ENCODE peak calls at places on chromosomes 12 and 14, in six cellular contexts. One of them, this sample, is unnamed. For H3K36me3, the result is how much of the 10 kb centered on the place peaks cover.

GRCh38 chr14:62307844-62308243 is 545.6 kb downstream of the SNAPC1 start:
- DNase-seq in left ventricle myocardium inferior: no peak
- DNase-seq in HCT116: no peak
- DNase-seq in brain microvascular endothelial cell: no peak
- DNase-seq in naive thymus-derived CD4-positive, alpha-beta T cell: no peak
- DNase-seq in body of pancreas: no peak
- DNase-seq in this sample: no peak

GRCh38 chr12:47818701-47819543 is 781 bp downstream of the HDAC7 start:
- DNase-seq in HCT116: no peak
- DNase-seq in brain microvascular endothelial cell: no peak
- DNase-seq in left ventricle myocardium inferior: peak
- DNase-seq in body of pancreas: peak
- DNase-seq in naive thymus-derived CD4-positive, alpha-beta T cell: peak
- DNase-seq in this sample: peak

GRCh38 chr14:31208546-31209424 is 1.2 kb upstream of the HECTD1 start:
- DNase-seq in body of pancreas: no peak
- DNase-seq in left ventricle myocardium inferior: no peak
- DNase-seq in brain microvascular endothelial cell: no peak
- DNase-seq in HCT116: no peak
- DNase-seq in naive thymus-derived CD4-positive, alpha-beta T cell: no peak
- DNase-seq in this sample: no peak

GRCh38 chr14:77989441-77989891 is 180.7 kb upstream of the NRXN3 start:
- DNase-seq in brain microvascular endothelial cell: no peak
- DNase-seq in body of pancreas: no peak
- DNase-seq in naive thymus-derived CD4-positive, alpha-beta T cell: no peak
- DNase-seq in left ventricle myocardium inferior: peak
- DNase-seq in HCT116: no peak
- DNase-seq in this sample: no peak

GRCh38 chr12:110269622-110270124 is 11.4 kb upstream of the ATP2A2 start:
- DNase-seq in left ventricle myocardium inferior: no peak
- DNase-seq in body of pancreas: no peak
- DNase-seq in naive thymus-derived CD4-positive, alpha-beta T cell: no peak
- DNase-seq in brain microvascular endothelial cell: peak
- DNase-seq in HCT116: no peak
- DNase-seq in this sample: no peak

GRCh38 chr12:62903151-62903550 is 31.8 kb downstream of the PPM1H start:
- DNase-seq in HCT116: no peak
- DNase-seq in brain microvascular endothelial cell: no peak
- DNase-seq in body of pancreas: no peak
- DNase-seq in left ventricle myocardium inferior: no peak
- DNase-seq in naive thymus-derived CD4-positive, alpha-beta T cell: no peak
- DNase-seq in this sample: no peak

GRCh38 chr12:52615208-52615868 is 3.0 kb downstream of the KRT73 start:
- DNase-seq in body of pancreas: no peak
- DNase-seq in left ventricle myocardium inferior: no peak
- DNase-seq in HCT116: no peak
- DNase-seq in naive thymus-derived CD4-positive, alpha-beta T cell: no peak
- DNase-seq in brain microvascular endothelial cell: no peak
- DNase-seq in this sample: no peak

GRCh38 chr12:108747563-108747962 is 16.2 kb upstream of the CORO1C start:
- DNase-seq in left ventricle myocardium inferior: no peak
- DNase-seq in body of pancreas: no peak
- DNase-seq in brain microvascular endothelial cell: no peak
- DNase-seq in HCT116: no peak
- DNase-seq in naive thymus-derived CD4-positive, alpha-beta T cell: no peak
- DNase-seq in this sample: no peak

GRCh38 chr12:85951823-85952222 is 77.7 kb downstream of the NTS start:
- DNase-seq in HCT116: peak
- DNase-seq in body of pancreas: no peak
- DNase-seq in brain microvascular endothelial cell: no peak
- DNase-seq in naive thymus-derived CD4-positive, alpha-beta T cell: no peak
- DNase-seq in left ventricle myocardium inferior: no peak
- DNase-seq in this sample: no peak

GRCh38 chr12:53299101-53299453 is 418 bp upstream of the MYG1 start:
- DNase-seq in left ventricle myocardium inferior: no peak
- DNase-seq in brain microvascular endothelial cell: peak
- DNase-seq in body of pancreas: no peak
- DNase-seq in HCT116: peak
- DNase-seq in naive thymus-derived CD4-positive, alpha-beta T cell: no peak
- DNase-seq in this sample: no peak

GRCh38 chr12:52618216-52618615 is at the start of gene KRT73:
- DNase-seq in brain microvascular endothelial cell: no peak
- DNase-seq in body of pancreas: no peak
- DNase-seq in HCT116: no peak
- DNase-seq in naive thymus-derived CD4-positive, alpha-beta T cell: no peak
- DNase-seq in left ventricle myocardium inferior: no peak
- DNase-seq in this sample: no peak

GRCh38 chr14:103129301-103130016 is 6.2 kb downstream of the TNFAIP2 start:
- DNase-seq in left ventricle myocardium inferior: no peak
- DNase-seq in naive thymus-derived CD4-positive, alpha-beta T cell: no peak
- DNase-seq in body of pancreas: no peak
- DNase-seq in brain microvascular endothelial cell: no peak
- DNase-seq in HCT116: no peak
- DNase-seq in this sample: no peak

GRCh38 chr14:97077253-97077653 is 280.1 kb downstream of the VRK1 start:
- DNase-seq in left ventricle myocardium inferior: peak
- DNase-seq in body of pancreas: peak
- DNase-seq in HCT116: peak
- DNase-seq in naive thymus-derived CD4-positive, alpha-beta T cell: no peak
- DNase-seq in brain microvascular endothelial cell: peak
- DNase-seq in this sample: no peak

GRCh38 chr12:97380440-97380839 is 82.2 kb upstream of the RMST start:
- DNase-seq in naive thymus-derived CD4-positive, alpha-beta T cell: no peak
- DNase-seq in HCT116: no peak
- DNase-seq in left ventricle myocardium inferior: no peak
- DNase-seq in body of pancreas: no peak
- DNase-seq in brain microvascular endothelial cell: no peak
- DNase-seq in this sample: no peak

DNA sequence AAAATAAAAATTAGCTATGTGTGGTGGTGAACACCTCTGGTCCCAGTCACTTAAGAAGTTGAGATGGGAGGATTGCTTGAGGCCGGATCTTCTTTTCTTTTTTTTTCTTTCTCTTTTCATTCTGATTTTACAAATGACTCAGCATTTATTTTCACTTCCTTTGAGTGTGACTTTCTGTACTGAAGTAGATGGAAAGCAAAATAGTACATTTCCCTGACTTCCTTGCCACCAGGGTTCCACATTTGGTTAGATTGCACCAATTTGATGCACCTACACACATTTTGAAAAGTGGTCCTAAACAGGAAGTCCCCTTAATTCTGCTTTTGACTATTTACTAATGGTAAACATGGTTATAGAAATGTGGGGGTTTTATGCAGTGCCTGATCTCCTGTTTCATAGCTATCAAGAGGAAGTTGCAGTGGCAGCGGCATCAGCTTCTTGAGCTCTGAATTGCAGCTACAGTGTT is 13.0 kb upstream of the LEMD3 start:
- DNase-seq in left ventricle myocardium inferior: no peak
- DNase-seq in HCT116: no peak
- DNase-seq in naive thymus-derived CD4-positive, alpha-beta T cell: peak
- DNase-seq in body of pancreas: no peak
- DNase-seq in brain microvascular endothelial cell: peak
- DNase-seq in this sample: no peak
- H3K27ac ChIP-seq in left ventricle myocardium inferior: no peak
- H3K27ac ChIP-seq in HCT116: no peak
- H3K27ac ChIP-seq in naive thymus-derived CD4-positive, alpha-beta T cell: no peak
- H3K27ac ChIP-seq in body of pancreas: no peak
- H3K27ac ChIP-seq in brain microvascular endothelial cell: no peak
- H3K27ac ChIP-seq in this sample: no peak

DNA sequence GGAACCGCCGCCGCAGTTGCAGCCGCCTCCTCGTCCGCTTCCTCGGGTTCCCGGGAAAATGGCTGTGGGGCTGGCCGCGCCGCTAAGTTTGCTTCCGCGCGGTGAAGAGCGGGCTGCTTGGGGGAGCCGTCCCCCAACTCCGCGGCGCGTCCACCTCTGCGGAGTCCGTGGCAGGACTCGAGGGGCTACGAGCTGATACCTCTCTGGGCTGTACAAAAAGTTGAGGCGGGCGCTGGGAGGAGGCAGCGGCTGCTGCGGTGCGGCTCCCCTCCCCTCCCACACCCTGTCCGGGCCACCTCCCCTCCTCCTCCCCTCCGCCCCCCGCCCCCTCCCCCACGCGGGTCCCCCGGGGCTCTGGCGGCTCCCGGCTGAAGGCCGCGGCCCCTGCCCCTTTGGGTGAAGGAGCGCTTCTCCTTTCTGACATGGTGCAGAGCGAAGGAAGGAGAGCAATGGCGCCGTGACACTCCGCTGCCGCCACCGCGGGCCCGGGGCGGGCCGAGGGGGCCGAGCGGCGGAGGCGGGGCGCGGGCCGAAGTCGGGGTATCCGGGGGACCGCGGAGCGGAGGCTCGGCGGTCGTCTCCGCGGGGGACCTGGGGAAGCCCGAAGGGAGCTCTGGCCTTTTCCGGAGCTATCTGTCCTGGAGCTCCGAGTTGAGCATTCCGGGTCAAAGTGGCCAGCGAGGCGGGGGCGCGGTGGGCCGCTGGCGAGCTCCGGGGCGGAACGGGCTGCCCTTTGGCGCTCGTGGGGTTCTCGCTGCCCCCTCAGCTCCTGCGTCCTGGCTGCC is 717 bp downstream of the ARID4A start:
- DNase-seq in left ventricle myocardium inferior: peak
- DNase-seq in HCT116: no peak
- DNase-seq in body of pancreas: peak
- DNase-seq in naive thymus-derived CD4-positive, alpha-beta T cell: peak
- DNase-seq in brain microvascular endothelial cell: no peak
- DNase-seq in this sample: peak
- H3K4me3 ChIP-seq in left ventricle myocardium inferior: peak
- H3K4me3 ChIP-seq in HCT116: peak
- H3K4me3 ChIP-seq in body of pancreas: peak
- H3K4me3 ChIP-seq in naive thymus-derived CD4-positive, alpha-beta T cell: peak
- H3K4me3 ChIP-seq in brain microvascular endothelial cell: peak
- H3K4me3 ChIP-seq in this sample: peak

GRCh38 chr14:64419003-64419402 is 30.9 kb downstream of the MTHFD1 start:
- DNase-seq in brain microvascular endothelial cell: no peak
- DNase-seq in naive thymus-derived CD4-positive, alpha-beta T cell: no peak
- DNase-seq in left ventricle myocardium inferior: no peak
- DNase-seq in body of pancreas: no peak
- DNase-seq in HCT116: no peak
- DNase-seq in this sample: no peak

GRCh38 chr14:64417771-64418125 is 29.6 kb downstream of the MTHFD1 start:
- DNase-seq in HCT116: no peak
- DNase-seq in body of pancreas: no peak
- DNase-seq in left ventricle myocardium inferior: no peak
- DNase-seq in brain microvascular endothelial cell: no peak
- DNase-seq in naive thymus-derived CD4-positive, alpha-beta T cell: no peak
- DNase-seq in this sample: no peak

GRCh38 chr14:64417042-64417770 is 29.1 kb downstream of the MTHFD1 start:
- DNase-seq in HCT116: no peak
- DNase-seq in brain microvascular endothelial cell: peak
- DNase-seq in body of pancreas: no peak
- DNase-seq in naive thymus-derived CD4-positive, alpha-beta T cell: no peak
- DNase-seq in left ventricle myocardium inferior: no peak
- DNase-seq in this sample: no peak

GRCh38 chr14:64412237-64412636 is 24.1 kb downstream of the MTHFD1 start:
- DNase-seq in body of pancreas: no peak
- DNase-seq in naive thymus-derived CD4-positive, alpha-beta T cell: no peak
- DNase-seq in left ventricle myocardium inferior: no peak
- DNase-seq in brain microvascular endothelial cell: no peak
- DNase-seq in HCT116: no peak
- DNase-seq in this sample: no peak

DNA sequence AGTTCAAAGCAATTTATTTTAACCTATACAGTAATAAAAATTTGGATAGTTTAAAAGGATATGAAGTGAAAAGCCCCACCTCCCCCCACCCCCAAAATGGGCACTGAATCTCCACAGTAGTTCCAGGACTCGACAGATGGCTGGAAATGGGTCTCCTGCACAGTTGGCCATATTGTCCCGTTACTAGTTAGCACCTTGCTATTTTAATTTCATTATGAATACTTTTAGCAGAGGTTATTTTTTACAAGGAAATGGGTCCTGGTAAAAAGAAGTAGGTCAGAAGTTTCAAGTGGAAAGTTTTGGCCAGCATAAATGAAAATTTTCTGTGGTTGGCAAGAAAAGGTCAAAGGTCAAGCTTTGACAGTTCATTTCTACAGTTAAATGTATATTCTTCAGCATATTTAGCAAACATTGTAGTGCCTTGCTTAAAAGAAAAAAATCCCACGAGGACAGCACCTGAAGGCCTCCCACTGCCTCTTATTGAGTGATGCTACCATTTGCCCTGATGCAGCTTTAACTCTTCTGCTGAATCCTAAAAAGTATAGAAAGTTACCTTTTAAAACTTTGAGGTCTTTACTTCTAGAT is 28.3 kb downstream of the MTHFD1 start:
- DNase-seq in left ventricle myocardium inferior: no peak
- DNase-seq in body of pancreas: no peak
- DNase-seq in naive thymus-derived CD4-positive, alpha-beta T cell: no peak
- DNase-seq in HCT116: no peak
- DNase-seq in brain microvascular endothelial cell: no peak
- DNase-seq in this sample: no peak
- H3K36me3 ChIP-seq in left ventricle myocardium inferior: half or more
- H3K36me3 ChIP-seq in body of pancreas: under half
- H3K36me3 ChIP-seq in naive thymus-derived CD4-positive, alpha-beta T cell: under half
- H3K36me3 ChIP-seq in HCT116: half or more
- H3K36me3 ChIP-seq in brain microvascular endothelial cell: under half
- H3K36me3 ChIP-seq in this sample: under half

GRCh38 chr14:93271111-93271510 is 61.7 kb downstream of the BTBD7 start:
- DNase-seq in HCT116: no peak
- DNase-seq in body of pancreas: no peak
- DNase-seq in left ventricle myocardium inferior: no peak
- DNase-seq in naive thymus-derived CD4-positive, alpha-beta T cell: no peak
- DNase-seq in brain microvascular endothelial cell: no peak
- DNase-seq in this sample: no peak

GRCh38 chr14:93268406-93268805 is 61.4 kb downstream of the UBR7 start:
- DNase-seq in brain microvascular endothelial cell: no peak
- DNase-seq in naive thymus-derived CD4-positive, alpha-beta T cell: no peak
- DNase-seq in body of pancreas: no peak
- DNase-seq in HCT116: no peak
- DNase-seq in left ventricle myocardium inferior: no peak
- DNase-seq in this sample: no peak

GRCh38 chr14:93267149-93267711 is 60.2 kb downstream of the UBR7 start:
- DNase-seq in left ventricle myocardium inferior: no peak
- DNase-seq in HCT116: no peak
- DNase-seq in naive thymus-derived CD4-positive, alpha-beta T cell: no peak
- DNase-seq in body of pancreas: no peak
- DNase-seq in brain microvascular endothelial cell: no peak
- DNase-seq in this sample: no peak

GRCh38 chr14:93266127-93266526 is 59.1 kb downstream of the UBR7 start:
- DNase-seq in HCT116: no peak
- DNase-seq in left ventricle myocardium inferior: no peak
- DNase-seq in naive thymus-derived CD4-positive, alpha-beta T cell: no peak
- DNase-seq in body of pancreas: no peak
- DNase-seq in brain microvascular endothelial cell: no peak
- DNase-seq in this sample: no peak

DNA sequence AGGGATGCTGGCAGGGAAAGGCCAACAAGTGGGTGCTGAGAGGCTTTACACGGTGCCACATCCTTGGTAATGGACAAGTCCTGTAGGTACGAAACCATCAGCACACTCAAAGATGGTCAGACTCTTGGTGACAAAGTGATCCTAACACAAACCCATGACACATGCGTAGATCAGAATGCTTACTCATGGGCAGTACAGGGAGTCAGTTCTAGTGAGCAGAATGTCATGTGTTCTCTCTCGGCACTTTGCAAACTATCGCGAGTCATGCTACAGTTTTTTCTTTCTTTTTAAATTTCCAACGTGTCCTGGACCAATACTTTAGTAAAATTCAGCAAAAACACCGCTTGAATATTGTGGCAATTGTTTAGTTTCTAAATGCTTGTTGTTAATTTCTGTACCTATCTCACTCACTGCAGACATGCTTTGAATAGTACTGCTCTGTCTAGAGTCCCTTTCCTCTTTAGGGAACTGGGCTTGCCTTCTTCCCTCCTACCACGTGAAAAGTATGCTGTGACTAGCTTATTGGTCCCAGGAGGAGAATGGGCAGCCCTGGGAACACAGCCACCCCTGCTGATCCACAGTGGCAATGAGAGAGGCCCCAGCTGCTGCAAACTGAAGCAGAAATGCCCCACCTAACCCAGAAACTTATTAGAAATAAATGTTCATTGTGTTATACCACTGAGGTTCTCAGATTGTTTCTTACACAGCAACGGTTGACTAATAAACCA is 62.4 kb downstream of the UBR7 start:
- DNase-seq in naive thymus-derived CD4-positive, alpha-beta T cell: no peak
- DNase-seq in brain microvascular endothelial cell: peak
- DNase-seq in HCT116: no peak
- DNase-seq in body of pancreas: no peak
- DNase-seq in left ventricle myocardium inferior: no peak
- DNase-seq in this sample: peak
- H3K27ac ChIP-seq in naive thymus-derived CD4-positive, alpha-beta T cell: no peak
- H3K27ac ChIP-seq in brain microvascular endothelial cell: peak
- H3K27ac ChIP-seq in HCT116: no peak
- H3K27ac ChIP-seq in body of pancreas: no peak
- H3K27ac ChIP-seq in left ventricle myocardium inferior: no peak
- H3K27ac ChIP-seq in this sample: no peak